ENCODE peak calls at places on chromosomes 4 and X, in nine cellular contexts. Q is fibroblast of lung, B is NB4, R is HL-60, I is GM13976, C is stomach, O is spleen, N is OCI-LY7, D is Calu3. G is an unnamed sample.

GRCh38 chrX:129717902-129718301 is 20.9 kb upstream of the XPNPEP2 start:
- DNase-seq in Q (peak), B (no peak), R (no peak), I (no peak), C (no peak), O (no peak), N (no peak), D (no peak), G (no peak)

GRCh38 chr4:183097251-183098079 is 1.6 kb upstream of the WWC2 start:
- DNase-seq in Q (no peak), B (peak), R (no peak), I (peak), C (no peak), O (peak), N (no peak), D (no peak), G (no peak)

GRCh38 chr4:2166253-2166652 is 75.7 kb downstream of the HAUS3 start:
- DNase-seq in Q (no peak), B (no peak), R (no peak), I (no peak), C (no peak), O (no peak), N (no peak), D (no peak), G (no peak)

GRCh38 chr4:137069473-137069872 is 462.8 kb downstream of the PCDH18 start:
- DNase-seq in Q (no peak), B (no peak), R (no peak), I (no peak), C (no peak), O (no peak), N (no peak), D (no peak), G (no peak)

GRCh38 chrX:19705196-19705769 is 182.1 kb downstream of the SH3KBP1 start:
- DNase-seq in Q (peak), B (no peak), R (no peak), I (no peak), C (no peak), O (no peak), N (no peak), D (no peak), G (no peak)

GRCh38 chr4:40594261-40595178 is 35.1 kb downstream of the RBM47 start:
- DNase-seq in Q (peak), B (no peak), R (no peak), I (no peak), C (no peak), O (no peak), N (no peak), D (no peak), G (no peak)

GRCh38 chr4:110139815-110140214 is 58.6 kb downstream of the ELOVL6 start:
- DNase-seq in Q (no peak), B (no peak), R (no peak), I (no peak), C (no peak), O (no peak), N (no peak), D (no peak), G (no peak)

GRCh38 chr4:145951931-145952330 is 13.3 kb upstream of the ZNF827 start:
- DNase-seq in Q (no peak), B (no peak), R (no peak), I (no peak), C (no peak), O (no peak), N (no peak), D (no peak), G (no peak)

GRCh38 chr4:1010522-1011021 is 854 bp upstream of the FGFRL1 start:
- DNase-seq in Q (peak), B (peak), R (peak), I (no peak), C (peak), O (peak), N (peak), D (peak), G (peak)

GRCh38 chrX:13266641-13267420 is 53.0 kb downstream of the ATXN3L start:
- DNase-seq in Q (peak), B (no peak), R (no peak), I (no peak), C (no peak), O (no peak), N (no peak), D (no peak), G (no peak)

GRCh38 chr4:59608466-59608865 is 1591.7 kb upstream of the ADGRL3 start:
- DNase-seq in Q (peak), B (no peak), R (no peak), I (no peak), C (no peak), O (no peak), N (no peak), D (no peak), G (no peak)

GRCh38 chr4:121070696-121071639 is 1.4 kb downstream of the NDNF start:
- DNase-seq in Q (peak), B (no peak), R (no peak), I (peak), C (no peak), O (no peak), N (no peak), D (peak), G (no peak)

GRCh38 chr4:169723207-169723606 is 34.5 kb downstream of the HPF1 start:
- DNase-seq in Q (no peak), B (peak), R (no peak), I (no peak), C (no peak), O (no peak), N (peak), D (no peak), G (no peak)

GRCh38 chrX:44580466-44580865 is 37.8 kb upstream of the FUNDC1 start:
- DNase-seq in Q (peak), B (no peak), R (no peak), I (no peak), C (no peak), O (no peak), N (no peak), D (peak), G (no peak)

GRCh38 chr4:1784789-1785591 is 8.1 kb upstream of the FGFR3 start:
- DNase-seq in Q (no peak), B (no peak), R (no peak), I (no peak), C (no peak), O (no peak), N (no peak), D (no peak), G (no peak)

GRCh38 chr4:80082693-80083092 is 9.7 kb upstream of the ANTXR2 start:
- DNase-seq in Q (no peak), B (no peak), R (no peak), I (no peak), C (no peak), O (no peak), N (no peak), D (no peak), G (no peak)

GRCh38 chrX:71067727-71068051 is 445 bp downstream of the SNX12 start:
- DNase-seq in Q (no peak), B (no peak), R (no peak), I (no peak), C (no peak), O (no peak), N (no peak), D (no peak), G (peak)

GRCh38 chr4:8281519-8282133 is 12.1 kb downstream of the HTRA3 start:
- DNase-seq in Q (peak), B (no peak), R (no peak), I (no peak), C (no peak), O (peak), N (no peak), D (no peak), G (no peak)

GRCh38 chr4:128381748-128382559 is 94.3 kb upstream of the PGRMC2 start:
- DNase-seq in Q (no peak), B (no peak), R (no peak), I (no peak), C (no peak), O (no peak), N (no peak), D (no peak), G (no peak)

GRCh38 chr4:24774452-24774851 is 20.9 kb upstream of the SOD3 start:
- DNase-seq in Q (peak), B (no peak), R (no peak), I (no peak), C (no peak), O (no peak), N (no peak), D (no peak), G (no peak)

GRCh38 chr4:80215449-80216052 is 18.2 kb downstream of the PRDM8 start:
- DNase-seq in Q (peak), B (peak), R (no peak), I (no peak), C (no peak), O (no peak), N (peak), D (no peak), G (no peak)

GRCh38 chr4:184506527-184507121 is 32.3 kb upstream of the IRF2 start:
- DNase-seq in Q (no peak), B (peak), R (peak), I (peak), C (no peak), O (peak), N (peak), D (no peak), G (no peak)

GRCh38 chr4:4308800-4309441 is 18.9 kb downstream of the ZBTB49 start:
- DNase-seq in Q (peak), B (no peak), R (no peak), I (no peak), C (no peak), O (no peak), N (no peak), D (no peak), G (no peak)

GRCh38 chrX:155094468-155095061 is 23.3 kb downstream of the BRCC3 start:
- DNase-seq in Q (peak), B (peak), R (no peak), I (peak), C (no peak), O (no peak), N (peak), D (peak), G (no peak)

GRCh38 chrX:145919400-145919799 is 101.8 kb downstream of the SLITRK2 start:
- DNase-seq in Q (no peak), B (no peak), R (no peak), I (no peak), C (no peak), O (no peak), N (no peak), D (no peak), G (no peak)

GRCh38 chrX:145923376-145923775 is 105.7 kb downstream of the SLITRK2 start:
- DNase-seq in Q (no peak), B (peak), R (no peak), I (no peak), C (no peak), O (no peak), N (no peak), D (no peak), G (no peak)
- TF ChIP-seq CTCF in Q (no peak), B (no peak), R (no peak), I (no peak), C (no peak), O (no peak), N (peak), D (no peak), G (no peak)

DNA sequence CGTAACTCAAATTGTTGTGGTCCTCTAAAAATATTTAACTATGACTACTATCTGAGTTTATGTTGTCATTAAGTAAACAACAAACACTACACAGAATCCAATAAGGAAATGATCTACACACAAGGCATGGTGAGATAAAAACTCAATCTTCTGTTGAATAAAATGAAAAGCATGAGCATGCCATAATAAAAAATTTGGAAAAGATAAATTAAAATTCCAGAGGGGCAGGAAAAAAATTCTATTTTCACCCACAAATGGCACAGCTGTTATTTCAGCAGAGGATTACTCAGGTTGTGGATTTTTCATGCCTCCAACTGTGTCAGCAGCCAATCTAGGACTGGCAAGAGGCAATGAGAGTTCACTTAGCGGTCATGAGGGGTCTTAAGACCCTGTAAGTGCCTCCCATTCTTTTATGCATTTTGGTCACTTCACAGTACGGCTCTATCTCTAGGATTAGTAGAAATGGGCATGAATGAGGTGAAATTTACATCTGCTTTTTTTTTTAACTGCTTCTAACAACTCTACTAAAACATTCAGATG is 639.8 kb upstream of the DIPK2B start:
- DNase-seq in Q (peak), B (no peak), R (no peak), I (no peak), C (no peak), O (no peak), N (no peak), D (no peak), G (no peak)
- TF ChIP-seq CTCF in Q (no peak), B (no peak), R (no peak), I (no peak), C (no peak), O (no peak), N (no peak), D (no peak), G (no peak)

GRCh38 chr4:77308843-77309242 is 151.8 kb downstream of the CCNG2 start:
- DNase-seq in Q (peak), B (peak), R (peak), I (peak), C (no peak), O (no peak), N (peak), D (peak), G (no peak)
- TF ChIP-seq CTCF in Q (peak), B (peak), R (no peak), I (peak), C (no peak), O (peak), N (peak), D (no peak), G (peak)

GRCh38 chr4:53656421-53656981 is 65.2 kb upstream of the LNX1 start:
- DNase-seq in Q (no peak), B (no peak), R (no peak), I (no peak), C (no peak), O (no peak), N (no peak), D (no peak), G (no peak)
- TF ChIP-seq CTCF in Q (peak), B (no peak), R (no peak), I (no peak), C (no peak), O (peak), N (peak), D (no peak), G (no peak)